ENCODE peak calls at places on chromosomes 4 and X, in eight cellular contexts. One of them, this sample, is unnamed.
A peak's percentile ranks its signal among the peaks of the same experiment; 100 is the strongest.

GRCh38 chr4:65747386-65747785 is 77.1 kb upstream of the EPHA5 start:
- DNase-seq in HepG2: no peak
- DNase-seq in right lobe of liver: no peak
- DNase-seq in H1: no peak
- DNase-seq in body of pancreas: no peak
- DNase-seq in testis: no peak
- DNase-seq in ovary: no peak
- DNase-seq in uterus: no peak
- DNase-seq in this sample: no peak

GRCh38 chr4:158814636-158815035 is 45.8 kb downstream of the FNIP2 start:
- DNase-seq in body of pancreas: no peak
- DNase-seq in HepG2: no peak
- DNase-seq in uterus: no peak
- DNase-seq in right lobe of liver: no peak
- DNase-seq in ovary: no peak
- DNase-seq in testis: no peak
- DNase-seq in H1: no peak
- DNase-seq in this sample: no peak

GRCh38 chr4:55180980-55181379 is 55.6 kb upstream of the KDR start:
- DNase-seq in right lobe of liver: no peak
- DNase-seq in H1: no peak
- DNase-seq in HepG2: no peak
- DNase-seq in ovary: no peak
- DNase-seq in testis: no peak
- DNase-seq in uterus: no peak
- DNase-seq in body of pancreas: no peak
- DNase-seq in this sample: no peak

GRCh38 chrX:148574247-148574973 is 74.0 kb downstream of the AFF2 start:
- DNase-seq in uterus: no peak
- DNase-seq in H1: no peak
- DNase-seq in testis: no peak
- DNase-seq in right lobe of liver: no peak
- DNase-seq in HepG2: no peak
- DNase-seq in ovary: no peak
- DNase-seq in body of pancreas: no peak
- DNase-seq in this sample: no peak

GRCh38 chrX:346034-346813 is 27.6 kb upstream of the GTPBP6 start:
- DNase-seq in testis: no peak
- DNase-seq in uterus: no peak
- DNase-seq in ovary: peak; percentile 29
- DNase-seq in H1: no peak
- DNase-seq in HepG2: no peak
- DNase-seq in body of pancreas: no peak
- DNase-seq in right lobe of liver: peak; percentile 46
- DNase-seq in this sample: peak; percentile 58

GRCh38 chr4:173642509-173642908 is 112.5 kb upstream of the HAND2 start:
- DNase-seq in body of pancreas: no peak
- DNase-seq in uterus: no peak
- DNase-seq in right lobe of liver: no peak
- DNase-seq in HepG2: no peak
- DNase-seq in testis: no peak
- DNase-seq in ovary: no peak
- DNase-seq in H1: no peak
- DNase-seq in this sample: no peak

GRCh38 chrX:103400931-103401330 is 24.6 kb downstream of the BEX3 start:
- DNase-seq in uterus: no peak
- DNase-seq in H1: no peak
- DNase-seq in right lobe of liver: no peak
- DNase-seq in body of pancreas: no peak
- DNase-seq in ovary: no peak
- DNase-seq in testis: no peak
- DNase-seq in HepG2: no peak
- DNase-seq in this sample: no peak

GRCh38 chr4:86448891-86449290 is 89.0 kb upstream of the MAPK10 start:
- DNase-seq in testis: no peak
- DNase-seq in uterus: no peak
- DNase-seq in body of pancreas: no peak
- DNase-seq in H1: no peak
- DNase-seq in right lobe of liver: no peak
- DNase-seq in HepG2: no peak
- DNase-seq in ovary: no peak
- DNase-seq in this sample: no peak

GRCh38 chr4:51932261-51932660 is 87.9 kb downstream of the LRRC66 start:
- DNase-seq in body of pancreas: no peak
- DNase-seq in H1: no peak
- DNase-seq in testis: peak; percentile 14
- DNase-seq in ovary: no peak
- DNase-seq in HepG2: no peak
- DNase-seq in uterus: no peak
- DNase-seq in right lobe of liver: no peak
- DNase-seq in this sample: no peak

GRCh38 chr4:181896609-181897008 is 346.6 kb upstream of the TENM3 start:
- DNase-seq in testis: no peak
- DNase-seq in right lobe of liver: no peak
- DNase-seq in ovary: no peak
- DNase-seq in H1: no peak
- DNase-seq in body of pancreas: no peak
- DNase-seq in uterus: no peak
- DNase-seq in HepG2: no peak
- DNase-seq in this sample: no peak

GRCh38 chrX:2441466-2441865 is 59.3 kb downstream of the DHRSX start:
- DNase-seq in ovary: no peak
- DNase-seq in testis: no peak
- DNase-seq in body of pancreas: no peak
- DNase-seq in uterus: no peak
- DNase-seq in H1: no peak
- DNase-seq in right lobe of liver: no peak
- DNase-seq in HepG2: no peak
- DNase-seq in this sample: no peak

GRCh38 chr4:125390126-125390525 is 75.4 kb downstream of the FAT4 start:
- DNase-seq in body of pancreas: no peak
- DNase-seq in HepG2: no peak
- DNase-seq in testis: no peak
- DNase-seq in H1: no peak
- DNase-seq in right lobe of liver: no peak
- DNase-seq in ovary: no peak
- DNase-seq in uterus: peak; percentile 21
- DNase-seq in this sample: no peak

GRCh38 chrX:38117485-38117884 is 103.2 kb downstream of the SRPX start:
- DNase-seq in ovary: no peak
- DNase-seq in H1: no peak
- DNase-seq in uterus: no peak
- DNase-seq in HepG2: no peak
- DNase-seq in testis: no peak
- DNase-seq in body of pancreas: peak; percentile 72
- DNase-seq in right lobe of liver: peak; percentile 74
- DNase-seq in this sample: no peak

DNA sequence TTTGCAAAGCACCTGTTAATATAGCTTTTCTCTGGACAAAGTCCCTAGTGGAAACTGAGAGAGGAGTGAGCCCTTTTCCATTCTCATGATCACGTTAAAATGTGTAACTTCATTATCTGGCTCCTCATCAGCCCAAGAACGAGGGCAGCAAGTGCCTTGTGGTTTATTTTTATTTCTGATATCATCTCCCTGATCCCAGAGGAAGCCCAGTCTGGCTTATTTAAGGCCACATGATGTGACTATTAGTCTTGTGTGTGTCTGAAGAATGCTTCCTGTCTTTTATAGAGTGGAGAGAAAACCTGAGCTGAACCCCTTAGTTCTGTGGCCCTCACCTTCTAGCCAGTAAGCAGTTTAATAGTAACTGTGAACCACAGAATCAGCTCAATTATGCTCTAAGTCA is 67.2 kb downstream of the LHFPL1 start:
- DNase-seq in right lobe of liver: no peak
- DNase-seq in H1: no peak
- DNase-seq in testis: no peak
- DNase-seq in HepG2: no peak
- DNase-seq in ovary: no peak
- DNase-seq in body of pancreas: no peak
- DNase-seq in uterus: no peak
- DNase-seq in this sample: no peak
- H3K4me3 ChIP-seq in right lobe of liver: no peak overlapping the region
- H3K4me3 ChIP-seq in H1: no peak overlapping the region
- H3K4me3 ChIP-seq in testis: no peak overlapping the region
- H3K4me3 ChIP-seq in HepG2: no peak overlapping the region
- H3K4me3 ChIP-seq in ovary: no peak overlapping the region
- H3K4me3 ChIP-seq in body of pancreas: no peak overlapping the region
- H3K4me3 ChIP-seq in uterus: no peak overlapping the region
- H3K4me3 ChIP-seq in this sample: no peak overlapping the region

GRCh38 chrX:111098874-111099273 is 2.9 kb downstream of the PAK3 start:
- DNase-seq in body of pancreas: peak; percentile 66
- DNase-seq in testis: peak; percentile 66
- DNase-seq in right lobe of liver: peak; percentile 64
- DNase-seq in ovary: peak; percentile 54
- DNase-seq in H1: no peak
- DNase-seq in uterus: peak; percentile 31
- DNase-seq in HepG2: peak; percentile 1
- DNase-seq in this sample: no peak
- TF ChIP-seq CTCF in body of pancreas: peak; percentile 65
- TF ChIP-seq CTCF in testis: peak; percentile 53
- TF ChIP-seq CTCF in right lobe of liver: peak; percentile 45
- TF ChIP-seq CTCF in ovary: peak; percentile 35
- TF ChIP-seq CTCF in H1: peak; percentile 77
- TF ChIP-seq CTCF in uterus: peak; percentile 57
- TF ChIP-seq CTCF in HepG2: peak; percentile 61
- TF ChIP-seq CTCF in this sample: no peak

GRCh38 chrX:155070663-155070974 is 317 bp downstream of the CMC4 start:
- DNase-seq in H1: no peak
- DNase-seq in right lobe of liver: peak; percentile 62
- DNase-seq in uterus: no peak
- DNase-seq in testis: no peak
- DNase-seq in HepG2: no peak
- DNase-seq in ovary: no peak
- DNase-seq in body of pancreas: no peak
- DNase-seq in this sample: no peak

GRCh38 chrX:155070038-155070437 is 898 bp downstream of the CMC4 start:
- DNase-seq in H1: no peak
- DNase-seq in HepG2: no peak
- DNase-seq in right lobe of liver: no peak
- DNase-seq in testis: no peak
- DNase-seq in uterus: no peak
- DNase-seq in ovary: no peak
- DNase-seq in body of pancreas: no peak
- DNase-seq in this sample: no peak

GRCh38 chrX:155069414-155069813 is 1.5 kb downstream of the CMC4 start:
- DNase-seq in uterus: no peak
- DNase-seq in H1: no peak
- DNase-seq in ovary: no peak
- DNase-seq in HepG2: no peak
- DNase-seq in right lobe of liver: no peak
- DNase-seq in testis: no peak
- DNase-seq in body of pancreas: no peak
- DNase-seq in this sample: no peak

GRCh38 chrX:155071694-155072215 is 447 bp downstream of the BRCC3 start:
- DNase-seq in H1: no peak
- DNase-seq in ovary: no peak
- DNase-seq in right lobe of liver: peak; percentile 62
- DNase-seq in testis: no peak
- DNase-seq in uterus: no peak
- DNase-seq in body of pancreas: no peak
- DNase-seq in HepG2: no peak
- DNase-seq in this sample: no peak

GRCh38 chrX:155070975-155071693 is at the start of the genes BRCC3, CMC4 and MTCP1:
- DNase-seq in body of pancreas: peak; percentile 82
- DNase-seq in uterus: peak; percentile 74
- DNase-seq in right lobe of liver: peak; percentile 90
- DNase-seq in H1: peak; percentile 36
- DNase-seq in ovary: peak; percentile 85
- DNase-seq in HepG2: peak; percentile 65
- DNase-seq in testis: peak; percentile 82
- DNase-seq in this sample: peak; percentile 58
- TF ChIP-seq POLR2A in body of pancreas: peak; percentile 73
- TF ChIP-seq POLR2A in uterus: peak; percentile 37
- TF ChIP-seq POLR2A in right lobe of liver: peak; percentile 80
- TF ChIP-seq POLR2A in H1: peak; percentile 9
- TF ChIP-seq POLR2A in ovary: peak; percentile 31
- TF ChIP-seq POLR2A in HepG2: peak; percentile 80
- TF ChIP-seq POLR2A in testis: no peak
- TF ChIP-seq POLR2A in this sample: no peak

DNA sequence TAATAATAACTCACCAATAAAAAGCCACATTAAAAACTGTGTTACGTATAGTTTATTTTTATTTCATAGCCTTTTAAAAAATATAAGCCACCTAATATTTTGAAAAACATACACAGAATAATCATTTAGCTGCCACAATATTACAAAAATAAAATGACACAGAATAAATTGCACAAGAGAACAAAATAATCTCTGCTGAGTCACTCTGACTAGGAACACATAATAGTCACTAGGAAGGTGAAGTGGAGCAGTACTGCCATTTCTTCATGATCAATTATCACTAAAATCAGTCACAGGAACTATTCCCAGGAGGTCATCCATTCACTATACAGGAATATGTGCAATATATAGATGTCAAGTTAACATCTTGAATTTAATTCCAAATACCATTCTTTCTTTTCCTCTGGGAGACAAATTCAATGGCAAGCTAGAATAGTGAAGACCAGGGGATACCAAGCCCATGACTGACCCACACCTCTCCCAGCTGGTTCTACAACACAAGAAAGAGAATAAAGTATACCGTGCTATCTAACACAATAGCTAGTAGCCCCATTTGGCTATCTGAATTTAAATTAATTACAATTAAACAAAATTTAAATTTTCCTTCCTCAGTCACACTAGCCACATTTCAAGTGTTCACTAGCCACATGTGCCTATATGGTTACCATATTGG is 5.9 kb downstream of the SMIM43 start:
- DNase-seq in right lobe of liver: no peak
- DNase-seq in testis: no peak
- DNase-seq in HepG2: no peak
- DNase-seq in H1: no peak
- DNase-seq in body of pancreas: no peak
- DNase-seq in ovary: no peak
- DNase-seq in uterus: no peak
- DNase-seq in this sample: no peak
- H3K4me3 ChIP-seq in right lobe of liver: no peak overlapping the region
- H3K4me3 ChIP-seq in testis: no peak overlapping the region
- H3K4me3 ChIP-seq in HepG2: no peak overlapping the region
- H3K4me3 ChIP-seq in H1: no peak overlapping the region
- H3K4me3 ChIP-seq in body of pancreas: no peak overlapping the region
- H3K4me3 ChIP-seq in ovary: no peak overlapping the region
- H3K4me3 ChIP-seq in uterus: no peak overlapping the region
- H3K4me3 ChIP-seq in this sample: no peak overlapping the region

GRCh38 chr4:36427696-36428095 is 146.3 kb downstream of the DTHD1 start:
- DNase-seq in HepG2: no peak
- DNase-seq in testis: no peak
- DNase-seq in H1: no peak
- DNase-seq in ovary: no peak
- DNase-seq in uterus: no peak
- DNase-seq in body of pancreas: no peak
- DNase-seq in right lobe of liver: no peak
- DNase-seq in this sample: no peak

GRCh38 chr4:36420111-36420679 is 138.8 kb downstream of the DTHD1 start:
- DNase-seq in body of pancreas: no peak
- DNase-seq in right lobe of liver: no peak
- DNase-seq in testis: no peak
- DNase-seq in H1: peak; percentile 9
- DNase-seq in HepG2: no peak
- DNase-seq in ovary: no peak
- DNase-seq in uterus: no peak
- DNase-seq in this sample: no peak

GRCh38 chr4:36426741-36427140 is 145.3 kb downstream of the DTHD1 start:
- DNase-seq in testis: no peak
- DNase-seq in uterus: no peak
- DNase-seq in HepG2: no peak
- DNase-seq in ovary: no peak
- DNase-seq in body of pancreas: no peak
- DNase-seq in H1: no peak
- DNase-seq in right lobe of liver: no peak
- DNase-seq in this sample: no peak

GRCh38 chr4:36422582-36422981 is 141.2 kb downstream of the DTHD1 start:
- DNase-seq in H1: no peak
- DNase-seq in testis: no peak
- DNase-seq in right lobe of liver: no peak
- DNase-seq in HepG2: peak; percentile 15
- DNase-seq in ovary: no peak
- DNase-seq in uterus: no peak
- DNase-seq in body of pancreas: no peak
- DNase-seq in this sample: no peak
- TF ChIP-seq CTCF in H1: no peak
- TF ChIP-seq CTCF in testis: no peak
- TF ChIP-seq CTCF in right lobe of liver: no peak
- TF ChIP-seq CTCF in HepG2: no peak
- TF ChIP-seq CTCF in ovary: no peak
- TF ChIP-seq CTCF in uterus: no peak
- TF ChIP-seq CTCF in body of pancreas: no peak
- TF ChIP-seq CTCF in this sample: no peak